ENCODE peak calls at places on chromosomes 4 and X, in four cellular contexts. N, M, V and R are unnamed samples.

GRCh38 chr4:93775551-93775950 is 53.0 kb upstream of the ATOH1 start:
- DNase-seq in N (no peak), M (no peak), V (no peak), R (no peak)

GRCh38 chr4:70993181-70994068 is at the start of gene DCK:
- DNase-seq in N (peak), M (peak), V (no peak), R (peak)

GRCh38 chrX:32408389-32408788 is 803.0 kb downstream of the DMD start:
- DNase-seq in N (no peak), M (peak), V (no peak), R (no peak)

GRCh38 chr4:152572417-152573086 is 36.7 kb upstream of the FBXW7 start:
- DNase-seq in N (no peak), M (peak), V (no peak), R (no peak)

GRCh38 chrX:128739539-128739938 is 687.3 kb upstream of the ACTRT1 start:
- DNase-seq in N (no peak), M (no peak), V (no peak), R (no peak)

GRCh38 chr4:120921456-120922389 is 803 bp downstream of the PRDM5 start:
- DNase-seq in N (no peak), M (no peak), V (no peak), R (peak)

GRCh38 chrX:119150163-119151135 is 22.8 kb upstream of the KIAA1210 start:
- DNase-seq in N (no peak), M (no peak), V (no peak), R (no peak)

GRCh38 chrX:3141031-3141430 is 99.8 kb downstream of the ARSF start:
- DNase-seq in N (no peak), M (no peak), V (no peak), R (no peak)

GRCh38 chr4:76950846-76951321 is 1.3 kb downstream of the SEPTIN11 start:
- DNase-seq in N (no peak), M (peak), V (no peak), R (no peak)

GRCh38 chrX:10922158-10922557 is 189.0 kb upstream of the HCCS start:
- DNase-seq in N (peak), M (no peak), V (no peak), R (no peak)

GRCh38 chrX:19683358-19683757 is 168.1 kb upstream of the MAP3K15 start:
- DNase-seq in N (no peak), M (no peak), V (no peak), R (no peak)

GRCh38 chr4:169492436-169493163 is 119.8 kb downstream of the NEK1 start:
- DNase-seq in N (peak), M (peak), V (peak), R (peak)

GRCh38 chr4:577499-578450 is 1.7 kb upstream of the TMEM271 start:
- DNase-seq in N (peak), M (no peak), V (no peak), R (no peak)

GRCh38 chr4:142550955-142551354 is 295.1 kb downstream of the INPP4B start:
- DNase-seq in N (no peak), M (no peak), V (no peak), R (no peak)

GRCh38 chr4:138841341-138841740 is 174.2 kb upstream of the NOCT start:
- DNase-seq in N (no peak), M (no peak), V (no peak), R (no peak)

GRCh38 chrX:102154900-102155805 is 624 bp downstream of the BEX5 start:
- DNase-seq in N (no peak), M (no peak), V (no peak), R (peak)

GRCh38 chr4:185637162-185637875 is 102.0 kb upstream of the PDLIM3 start:
- DNase-seq in N (no peak), M (no peak), V (no peak), R (no peak)

GRCh38 chr4:10333942-10334341 is 123.3 kb downstream of the ZNF518B start:
- DNase-seq in N (no peak), M (no peak), V (no peak), R (no peak)

GRCh38 chr4:24820541-24820940 is 25.2 kb downstream of the SOD3 start:
- DNase-seq in N (no peak), M (no peak), V (no peak), R (no peak)

GRCh38 chr4:108336076-108336475 is 167.3 kb upstream of the LEF1 start:
- DNase-seq in N (no peak), M (no peak), V (no peak), R (no peak)

GRCh38 chrX:134236690-134237362 is at the start of gene CCDC160:
- DNase-seq in N (peak), M (no peak), V (no peak), R (peak)

GRCh38 chr4:72489267-72489666 is 79.8 kb downstream of the ADAMTS3 start:
- DNase-seq in N (no peak), M (no peak), V (no peak), R (no peak)

GRCh38 chr4:3330682-3331081 is 37.9 kb downstream of the RGS12 start:
- DNase-seq in N (no peak), M (no peak), V (no peak), R (no peak)

GRCh38 chr4:56424697-56425514 is 10.5 kb downstream of the PPAT start:
- DNase-seq in N (no peak), M (peak), V (no peak), R (peak)

GRCh38 chr4:134862116-134862515 is 660.5 kb upstream of the PABPC4L start:
- DNase-seq in N (no peak), M (no peak), V (no peak), R (no peak)

GRCh38 chr4:108094131-108094530 is 74.6 kb downstream of the LEF1 start:
- DNase-seq in N (no peak), M (no peak), V (no peak), R (no peak)

GRCh38 chr4:168584321-168584771 is 87.5 kb downstream of the PALLD start:
- DNase-seq in N (no peak), M (no peak), V (no peak), R (no peak)

GRCh38 chrX:153900806-153901752 is 3.4 kb upstream of the AVPR2 start:
- DNase-seq in N (no peak), M (peak), V (peak), R (peak)

GRCh38 chr4:52290468-52290867 is 239.4 kb downstream of the SPATA18 start:
- DNase-seq in N (no peak), M (no peak), V (no peak), R (no peak)

GRCh38 chr4:39353478-39354177 is 12.5 kb downstream of the RFC1 start:
- DNase-seq in N (no peak), M (no peak), V (peak), R (no peak)

GRCh38 chr4:76697129-76697803 is 200.7 kb downstream of the SOWAHB start:
- DNase-seq in N (no peak), M (no peak), V (peak), R (no peak)

GRCh38 chrX:74534569-74535038 is 79.8 kb downstream of the RLIM start:
- DNase-seq in N (no peak), M (no peak), V (peak), R (no peak)

GRCh38 chrX:28124416-28124815 is 143.2 kb upstream of the DCAF8L1 start:
- DNase-seq in N (no peak), M (no peak), V (no peak), R (no peak)

GRCh38 chrX:51496501-51497291 is at the start of gene NUDT11:
- DNase-seq in N (no peak), M (peak), V (no peak), R (peak)

GRCh38 chr4:172887959-172888358 is 280.7 kb upstream of the GALNT7 start:
- DNase-seq in N (no peak), M (no peak), V (no peak), R (no peak)

GRCh38 chrX:19382500-19383145 is 38.9 kb downstream of the PDHA1 start:
- DNase-seq in N (peak), M (peak), V (no peak), R (peak)

GRCh38 chr4:7429601-7430078 is 5.1 kb downstream of the PSAPL1 start:
- DNase-seq in N (no peak), M (no peak), V (no peak), R (no peak)

DNA sequence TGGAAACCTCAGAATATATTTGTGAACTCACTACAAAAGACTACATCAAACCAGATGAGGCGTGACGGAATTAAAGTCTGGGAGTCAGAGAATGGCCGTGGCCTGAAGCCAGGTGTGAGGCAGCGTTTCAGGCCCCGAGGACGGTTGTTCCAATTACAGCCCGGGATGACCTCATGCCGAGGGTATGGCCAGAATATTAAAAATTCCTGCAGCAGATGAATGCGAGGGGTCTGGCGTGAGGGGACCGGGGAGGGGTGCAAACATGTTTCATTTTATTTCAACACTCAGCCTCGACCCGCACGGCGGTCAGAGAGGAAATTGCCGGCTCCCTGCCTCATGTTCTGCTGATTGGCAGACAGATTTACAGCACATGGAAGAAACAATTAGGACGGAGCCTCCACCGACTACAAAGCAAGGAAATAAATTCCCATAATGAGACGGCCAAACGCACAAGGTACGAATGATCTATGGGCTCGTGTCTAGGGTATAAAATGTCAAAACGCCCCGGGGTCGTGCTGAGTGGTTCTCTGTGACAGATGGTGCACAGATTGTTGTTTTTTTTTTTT is 289.7 kb downstream of the SHOX start:
- DNase-seq in N (no peak), M (no peak), V (no peak), R (no peak)
- TF ChIP-seq FOXK2 in N (no peak), M (no peak), V (no peak), R (no peak)

GRCh38 chr4:103137446-103137827 is 37.8 kb upstream of the BDH2 start:
- DNase-seq in N (no peak), M (no peak), V (no peak), R (no peak)
- TF ChIP-seq FOXK2 in N (no peak), M (no peak), V (no peak), R (no peak)

GRCh38 chrX:97045470-97045869 is 161.8 kb downstream of the RPA4 start:
- DNase-seq in N (no peak), M (no peak), V (no peak), R (no peak)

DNA sequence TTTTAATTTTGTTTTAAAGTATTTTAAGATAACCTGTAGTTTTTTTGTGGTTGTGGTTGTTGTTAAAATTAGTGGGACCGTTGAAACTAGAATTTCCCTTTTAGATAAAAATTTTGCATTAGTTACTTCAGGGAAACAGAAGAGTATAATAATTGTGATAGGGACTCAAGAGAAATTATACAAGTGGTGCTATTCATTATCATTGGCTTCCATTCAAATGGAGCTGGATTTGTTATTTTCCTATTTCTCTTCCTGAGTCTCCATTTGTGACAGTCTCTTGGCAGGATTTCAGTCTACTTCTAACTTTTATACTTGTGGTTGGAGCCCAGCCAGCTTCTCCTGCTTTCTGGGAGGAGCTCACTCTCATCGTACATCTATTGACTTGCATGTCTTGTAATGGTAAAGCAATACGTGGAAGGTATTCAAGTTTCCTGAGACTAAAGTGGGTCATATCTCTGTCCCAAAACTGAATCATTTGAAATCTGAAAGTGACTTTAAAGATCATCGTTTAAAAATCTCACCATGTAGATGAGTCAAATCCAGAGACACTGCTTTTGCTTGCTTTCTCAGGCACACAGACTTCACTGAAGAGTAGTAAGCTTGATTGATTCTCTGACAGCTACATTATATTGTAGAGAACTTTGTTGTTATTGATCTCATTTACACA is 155.8 kb downstream of the RPA4 start:
- DNase-seq in N (no peak), M (no peak), V (peak), R (no peak)
- TF ChIP-seq FOXK2 in N (no peak), M (no peak), V (no peak), R (no peak)

DNA sequence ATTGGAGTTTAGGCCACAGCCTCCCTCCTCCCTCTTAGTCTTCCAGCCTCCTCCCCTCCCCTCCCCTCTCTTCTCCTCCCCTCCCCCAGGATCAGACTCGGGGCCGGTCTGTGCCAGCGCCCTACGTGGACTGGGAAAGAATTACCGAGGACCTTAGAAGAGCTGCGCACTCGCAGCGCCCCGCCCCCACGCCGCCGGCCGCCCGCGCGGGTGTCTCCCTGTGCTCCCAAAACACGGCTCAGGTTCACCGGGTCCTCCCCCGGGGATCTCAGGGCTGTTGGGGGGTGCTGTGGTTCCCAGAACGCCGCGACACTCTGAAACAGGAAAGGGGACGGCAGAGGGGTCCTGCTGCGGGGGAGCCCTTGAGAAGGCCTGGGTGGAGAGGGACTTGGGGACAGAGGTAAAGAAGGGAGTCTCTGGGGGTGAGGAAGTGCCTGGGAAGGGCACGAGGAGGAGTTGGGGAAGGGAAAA is 122.2 kb upstream of the TBL1X start:
- DNase-seq in N (peak), M (peak), V (no peak), R (peak)
- TF ChIP-seq FOXK2 in N (no peak), M (no peak), V (no peak), R (no peak)